ENCODE peak calls at places on chromosomes 4 and X, in eight cellular contexts. L is lung, X is cardiac fibroblast, N is fibroblast of mammary gland, R is brain microvascular endothelial cell, Y is lower lobe of right lung, C is dorsolateral prefrontal cortex, J is GM12865. A is an unnamed sample.

GRCh38 chr4:128323401-128323800 is 35.8 kb upstream of the PGRMC2 start:
- DNase-seq in L (no peak), X (peak; percentile 16), N (no peak), R (no peak), Y (no peak), C (no peak), J (no peak), A (no peak)

GRCh38 chr4:106019771-106020170 is 124.5 kb downstream of the NPNT start:
- DNase-seq in L (no peak), X (peak; percentile 17), N (peak; percentile 67), R (no peak), Y (no peak), C (no peak), J (no peak), A (no peak)

GRCh38 chr4:121256346-121256745 is 92.2 kb upstream of the TNIP3 start:
- DNase-seq in L (no peak), X (peak; percentile 95), N (peak; percentile 95), R (peak; percentile 84), Y (no peak), C (no peak), J (peak; percentile 89), A (no peak)

GRCh38 chrX:56784666-56785065 is 55.6 kb downstream of the NBDY start:
- DNase-seq in L (no peak), X (no peak), N (no peak), R (no peak), Y (no peak), C (no peak), J (no peak), A (no peak)

GRCh38 chrX:68846536-68846935 is 17.7 kb downstream of the EFNB1 start:
- DNase-seq in L (no peak), X (no peak), N (no peak), R (no peak), Y (no peak), C (no peak), J (no peak), A (no peak)

GRCh38 chr4:183541081-183542045 is 36.5 kb downstream of the ING2 start:
- DNase-seq in L (no peak), X (no peak), N (peak; percentile 16), R (no peak), Y (no peak), C (no peak), J (no peak), A (no peak)

GRCh38 chrX:154140742-154141141 is 3.3 kb upstream of the OPN1LW start:
- DNase-seq in L (no peak), X (no peak), N (no peak), R (no peak), Y (no peak), C (no peak), J (no peak), A (no peak)

GRCh38 chr4:123517971-123518370 is 121.4 kb downstream of the SPRY1 start:
- DNase-seq in L (no peak), X (peak; percentile 29), N (peak; percentile 47), R (no peak), Y (no peak), C (no peak), J (no peak), A (no peak)

GRCh38 chr4:128917781-128918180 is 108.3 kb downstream of the JADE1 start:
- DNase-seq in L (no peak), X (no peak), N (no peak), R (no peak), Y (no peak), C (no peak), J (peak; percentile 57), A (no peak)

GRCh38 chrX:108001218-108001814 is 19.1 kb upstream of the TEX13B start:
- DNase-seq in L (no peak), X (peak; percentile 67), N (peak; percentile 63), R (peak; percentile 16), Y (no peak), C (no peak), J (peak; percentile 59), A (no peak)
- TF ChIP-seq CTCF in L (no peak), X (peak; percentile 60), N (peak; percentile 66), R (peak; percentile 75), Y (peak; percentile 38), C (no peak), J (peak; percentile 42), A (peak; percentile 28)

DNA sequence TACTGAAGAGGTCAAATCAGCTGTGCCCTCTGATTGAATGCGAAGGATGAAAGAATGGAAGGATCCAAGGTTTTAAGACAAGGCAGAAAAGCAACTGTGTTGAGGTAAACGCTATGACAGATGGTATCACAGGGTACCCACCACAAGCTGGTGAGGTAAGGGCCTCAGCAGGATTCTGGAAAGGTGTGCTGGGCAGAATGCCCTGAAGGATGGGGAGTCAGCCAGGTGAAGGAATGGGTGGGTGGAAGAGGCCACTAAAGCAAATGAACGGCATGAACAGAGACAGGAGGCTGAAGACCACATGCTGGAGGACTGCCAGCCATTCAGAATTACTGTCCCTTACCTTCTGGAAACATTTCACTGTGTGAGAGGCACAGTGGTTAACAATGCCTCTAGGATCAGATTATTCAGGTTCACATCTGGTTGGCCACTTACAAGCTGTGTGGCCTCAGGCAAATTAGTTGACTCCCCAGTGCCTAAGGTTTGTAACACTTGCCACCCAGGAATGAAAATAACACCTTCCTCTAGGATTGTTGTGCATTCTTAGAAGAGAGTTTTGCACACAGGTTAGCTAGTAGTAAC is 23.5 kb downstream of the GPRIN3 start:
- DNase-seq in L (no peak), X (no peak), N (no peak), R (no peak), Y (no peak), C (no peak), J (no peak), A (no peak)
- H3K4me3 ChIP-seq in L (no peak overlapping the region), X (no peak overlapping the region), N (no peak overlapping the region), R (no peak overlapping the region), Y (no peak overlapping the region), C (no peak overlapping the region), J (no peak overlapping the region), A (no peak overlapping the region)

GRCh38 chr4:37663552-37663951 is 22.6 kb downstream of the RELL1 start:
- DNase-seq in L (no peak), X (no peak), N (no peak), R (no peak), Y (no peak), C (no peak), J (no peak), A (no peak)
- TF ChIP-seq CTCF in L (no peak), X (no peak), N (no peak), R (no peak), Y (no peak), C (no peak), J (no peak), A (no peak)

GRCh38 chrX:111098874-111099273 is 2.9 kb downstream of the PAK3 start:
- DNase-seq in L (peak; percentile 45), X (peak; percentile 15), N (peak; percentile 23), R (no peak), Y (peak; percentile 52), C (peak; percentile 52), J (peak; percentile 61), A (peak; percentile 49)

GRCh38 chrX:111101580-111101979 is 5.6 kb downstream of the PAK3 start:
- DNase-seq in L (no peak), X (no peak), N (no peak), R (no peak), Y (no peak), C (no peak), J (no peak), A (peak; percentile 41)

GRCh38 chrX:111090458-111090857 is 5.5 kb upstream of the PAK3 start:
- DNase-seq in L (no peak), X (no peak), N (no peak), R (no peak), Y (no peak), C (no peak), J (no peak), A (no peak)

GRCh38 chrX:111100191-111100590 is 4.2 kb downstream of the PAK3 start:
- DNase-seq in L (no peak), X (peak; percentile 36), N (peak; percentile 41), R (no peak), Y (no peak), C (no peak), J (peak; percentile 46), A (no peak)

DNA sequence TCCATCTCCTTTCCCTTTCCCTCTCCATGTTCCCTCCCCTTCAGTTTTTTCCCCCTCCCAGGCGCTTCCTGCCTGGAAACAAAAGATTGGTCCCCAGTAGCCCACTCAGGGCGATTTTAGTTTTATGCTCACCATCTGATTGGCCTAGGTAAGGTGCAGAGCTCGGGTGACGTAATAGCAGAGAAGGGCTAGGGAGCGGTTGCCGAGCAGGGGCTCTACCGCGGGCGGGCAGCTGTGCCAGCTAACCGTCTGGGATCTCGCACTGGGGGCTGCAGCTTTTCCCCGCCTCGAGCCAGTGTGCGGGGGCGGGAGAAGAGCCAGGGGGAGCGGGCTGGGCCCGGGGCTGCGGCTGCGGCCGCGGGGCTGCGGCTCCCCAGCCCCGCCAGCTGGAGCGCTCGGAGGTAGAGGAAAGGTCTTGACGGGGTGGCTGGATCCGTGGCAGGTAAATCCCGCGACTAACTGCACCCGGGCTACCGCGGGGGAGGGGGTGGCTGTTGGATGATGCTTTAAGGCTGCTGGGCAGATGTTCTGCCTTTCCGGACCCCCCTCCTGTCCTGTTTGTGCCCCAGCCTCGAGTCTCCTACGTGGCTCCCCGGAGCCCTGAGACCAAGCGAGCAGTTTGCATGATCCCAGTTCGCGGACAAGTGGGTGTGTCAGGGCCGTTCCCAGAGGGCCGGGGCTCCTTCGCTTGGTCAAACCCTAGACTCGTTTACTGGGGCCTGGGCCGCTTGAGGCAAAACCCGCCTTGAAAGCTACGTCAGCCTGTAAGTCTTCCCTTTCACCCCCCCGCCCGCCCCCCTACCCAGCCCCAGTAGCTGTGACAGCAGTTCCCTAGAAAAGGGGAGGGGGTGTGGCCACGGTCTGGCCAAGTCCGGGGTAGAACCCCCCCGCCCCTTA is at the start of gene PAK3:
- DNase-seq in L (no peak), X (peak; percentile 48), N (peak; percentile 48), R (peak; percentile 7), Y (peak; percentile 37), C (peak; percentile 59), J (no peak), A (peak; percentile 79)
- H3K4me3 ChIP-seq in L (peak within 1 kb of the TSS; percentile 7), X (peak within 1 kb of the TSS; percentile 49), N (peak within 1 kb of the TSS; percentile 40), R (peak within 1 kb of the TSS; percentile 63), Y (peak within 1 kb of the TSS; percentile 50), C (peak within 1 kb of the TSS; percentile 66), J (peak within 1 kb of the TSS; percentile 18), A (peak within 1 kb of the TSS; percentile 54)

GRCh38 chr4:2673157-2673556 is 83.0 kb downstream of the TNIP2 start:
- DNase-seq in L (no peak), X (no peak), N (peak; percentile 21), R (no peak), Y (no peak), C (no peak), J (no peak), A (no peak)
- TF ChIP-seq CTCF in L (no peak), X (peak; percentile 45), N (peak; percentile 49), R (peak; percentile 63), Y (no peak), C (no peak), J (peak; percentile 10), A (no peak)

DNA sequence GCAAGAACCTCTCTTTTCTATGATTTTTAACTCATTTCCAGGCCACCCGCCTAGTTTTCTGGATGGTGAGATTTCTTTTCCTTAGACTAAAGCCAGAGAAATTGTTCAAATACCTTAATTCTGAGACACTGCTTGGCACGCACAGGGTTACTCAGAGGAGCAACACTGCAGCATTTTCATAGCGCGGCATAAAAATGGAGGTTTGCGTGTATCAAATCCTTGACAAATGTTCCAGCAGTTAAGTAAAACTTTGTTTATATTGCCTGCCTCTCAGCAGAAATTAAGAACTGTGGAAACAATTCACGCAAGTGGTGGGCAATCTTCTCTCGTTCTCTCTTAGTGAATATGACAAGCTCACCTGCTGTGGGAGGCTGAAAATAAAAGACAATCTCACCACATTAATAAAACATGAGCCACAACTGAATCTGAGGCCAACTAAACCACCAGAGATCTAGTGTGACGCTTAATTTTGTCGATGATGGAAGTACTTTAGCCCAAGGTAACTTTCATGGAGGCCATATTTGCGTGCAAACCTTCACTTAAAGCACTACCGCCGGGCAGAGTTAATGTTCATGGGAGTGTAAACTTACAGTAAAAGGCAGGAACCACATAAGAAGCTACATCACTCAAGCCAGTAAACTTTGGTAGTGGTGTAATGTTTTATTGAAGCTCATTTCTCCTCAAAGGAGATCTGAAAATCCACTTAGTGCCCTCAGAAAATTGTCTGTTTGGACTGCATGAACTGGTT is 894.8 kb upstream of the EPHA5 start:
- DNase-seq in L (no peak), X (peak; percentile 94), N (no peak), R (peak; percentile 88), Y (no peak), C (no peak), J (no peak), A (no peak)
- H3K4me3 ChIP-seq in L (no peak overlapping the region), X (peak overlapping the region; percentile 4), N (no peak overlapping the region), R (no peak overlapping the region), Y (no peak overlapping the region), C (peak overlapping the region; percentile 4), J (no peak overlapping the region), A (no peak overlapping the region)